ENCODE peak calls at places on chromosome 6, in six cellular contexts. One of them, this sample, is unnamed.

GRCh38 chr6:36032245-36032644 is 4.6 kb downstream of the MAPK14 start:
- DNase-seq in NCI-H748 treated with DMSO at 0.1 percent for 48 hours: no peak
- DNase-seq in NCI-H187 treated with DMSO at 0.1 percent for 48 hours: no peak
- DNase-seq in astrocyte of the spinal cord: no peak
- DNase-seq in renal cortical epithelial cell: no peak
- DNase-seq in stimulated activated CD8-positive, alpha-beta memory T cell treated with anti-CD3 and anti-CD28 coated beads, Interleukin-15, amount 100 ng/mL, for 24 hours: no peak
- DNase-seq in this sample: no peak

GRCh38 chr6:82144007-82144851 is 103.3 kb downstream of the IBTK start:
- DNase-seq in renal cortical epithelial cell: peak; percentile 100
- DNase-seq in stimulated activated CD8-positive, alpha-beta memory T cell treated with anti-CD3 and anti-CD28 coated beads, Interleukin-15, amount 100 ng/mL, for 24 hours: no peak
- DNase-seq in NCI-H187 treated with DMSO at 0.1 percent for 48 hours: no peak
- DNase-seq in NCI-H748 treated with DMSO at 0.1 percent for 48 hours: no peak
- DNase-seq in astrocyte of the spinal cord: peak; percentile 97
- DNase-seq in this sample: peak; percentile 74

GRCh38 chr6:79524065-79524464 is 13.2 kb downstream of the LCA5 start:
- DNase-seq in stimulated activated CD8-positive, alpha-beta memory T cell treated with anti-CD3 and anti-CD28 coated beads, Interleukin-15, amount 100 ng/mL, for 24 hours: no peak
- DNase-seq in NCI-H187 treated with DMSO at 0.1 percent for 48 hours: no peak
- DNase-seq in NCI-H748 treated with DMSO at 0.1 percent for 48 hours: no peak
- DNase-seq in astrocyte of the spinal cord: no peak
- DNase-seq in renal cortical epithelial cell: no peak
- DNase-seq in this sample: no peak

GRCh38 chr6:21587182-21587924 is 6.2 kb upstream of the SOX4 start:
- DNase-seq in NCI-H187 treated with DMSO at 0.1 percent for 48 hours: no peak
- DNase-seq in renal cortical epithelial cell: peak; percentile 63
- DNase-seq in NCI-H748 treated with DMSO at 0.1 percent for 48 hours: peak; percentile 92
- DNase-seq in astrocyte of the spinal cord: peak; percentile 65
- DNase-seq in stimulated activated CD8-positive, alpha-beta memory T cell treated with anti-CD3 and anti-CD28 coated beads, Interleukin-15, amount 100 ng/mL, for 24 hours: peak; percentile 1
- DNase-seq in this sample: no peak

GRCh38 chr6:1711136-1711535 is 101.4 kb downstream of the FOXC1 start:
- DNase-seq in astrocyte of the spinal cord: no peak
- DNase-seq in NCI-H748 treated with DMSO at 0.1 percent for 48 hours: no peak
- DNase-seq in NCI-H187 treated with DMSO at 0.1 percent for 48 hours: no peak
- DNase-seq in renal cortical epithelial cell: no peak
- DNase-seq in stimulated activated CD8-positive, alpha-beta memory T cell treated with anti-CD3 and anti-CD28 coated beads, Interleukin-15, amount 100 ng/mL, for 24 hours: no peak
- DNase-seq in this sample: no peak

GRCh38 chr6:143505537-143505936 is 6.0 kb downstream of the FUCA2 start:
- DNase-seq in astrocyte of the spinal cord: no peak
- DNase-seq in NCI-H748 treated with DMSO at 0.1 percent for 48 hours: no peak
- DNase-seq in NCI-H187 treated with DMSO at 0.1 percent for 48 hours: no peak
- DNase-seq in stimulated activated CD8-positive, alpha-beta memory T cell treated with anti-CD3 and anti-CD28 coated beads, Interleukin-15, amount 100 ng/mL, for 24 hours: no peak
- DNase-seq in renal cortical epithelial cell: no peak
- DNase-seq in this sample: no peak

GRCh38 chr6:27145731-27146455 is 101.6 kb upstream of the PRSS16 start:
- DNase-seq in stimulated activated CD8-positive, alpha-beta memory T cell treated with anti-CD3 and anti-CD28 coated beads, Interleukin-15, amount 100 ng/mL, for 24 hours: no peak
- DNase-seq in renal cortical epithelial cell: peak; percentile 90
- DNase-seq in astrocyte of the spinal cord: peak; percentile 91
- DNase-seq in NCI-H187 treated with DMSO at 0.1 percent for 48 hours: peak; percentile 82
- DNase-seq in NCI-H748 treated with DMSO at 0.1 percent for 48 hours: peak; percentile 95
- DNase-seq in this sample: peak; percentile 79

GRCh38 chr6:6788394-6789020 is 200.0 kb downstream of the LY86 start:
- DNase-seq in stimulated activated CD8-positive, alpha-beta memory T cell treated with anti-CD3 and anti-CD28 coated beads, Interleukin-15, amount 100 ng/mL, for 24 hours: no peak
- DNase-seq in NCI-H187 treated with DMSO at 0.1 percent for 48 hours: no peak
- DNase-seq in astrocyte of the spinal cord: no peak
- DNase-seq in NCI-H748 treated with DMSO at 0.1 percent for 48 hours: peak; percentile 10
- DNase-seq in renal cortical epithelial cell: no peak
- DNase-seq in this sample: no peak

GRCh38 chr6:157235600-157236039 is 87.7 kb downstream of the TMEM242 start:
- DNase-seq in NCI-H187 treated with DMSO at 0.1 percent for 48 hours: no peak
- DNase-seq in stimulated activated CD8-positive, alpha-beta memory T cell treated with anti-CD3 and anti-CD28 coated beads, Interleukin-15, amount 100 ng/mL, for 24 hours: no peak
- DNase-seq in NCI-H748 treated with DMSO at 0.1 percent for 48 hours: no peak
- DNase-seq in astrocyte of the spinal cord: peak; percentile 27
- DNase-seq in renal cortical epithelial cell: no peak
- DNase-seq in this sample: no peak

GRCh38 chr6:14066782-14067406 is 50.7 kb upstream of the CD83 start:
- DNase-seq in astrocyte of the spinal cord: peak; percentile 85
- DNase-seq in NCI-H748 treated with DMSO at 0.1 percent for 48 hours: peak; percentile 94
- DNase-seq in renal cortical epithelial cell: peak; percentile 78
- DNase-seq in NCI-H187 treated with DMSO at 0.1 percent for 48 hours: peak; percentile 31
- DNase-seq in stimulated activated CD8-positive, alpha-beta memory T cell treated with anti-CD3 and anti-CD28 coated beads, Interleukin-15, amount 100 ng/mL, for 24 hours: no peak
- DNase-seq in this sample: peak; percentile 84

GRCh38 chr6:125611573-125612399 is 137.6 kb upstream of the HEY2 start:
- DNase-seq in NCI-H748 treated with DMSO at 0.1 percent for 48 hours: peak; percentile 53
- DNase-seq in renal cortical epithelial cell: peak; percentile 82
- DNase-seq in NCI-H187 treated with DMSO at 0.1 percent for 48 hours: no peak
- DNase-seq in stimulated activated CD8-positive, alpha-beta memory T cell treated with anti-CD3 and anti-CD28 coated beads, Interleukin-15, amount 100 ng/mL, for 24 hours: no peak
- DNase-seq in astrocyte of the spinal cord: peak; percentile 75
- DNase-seq in this sample: peak; percentile 31

GRCh38 chr6:37653933-37654565 is 43.6 kb downstream of the MDGA1 start:
- DNase-seq in astrocyte of the spinal cord: peak; percentile 39
- DNase-seq in renal cortical epithelial cell: no peak
- DNase-seq in NCI-H187 treated with DMSO at 0.1 percent for 48 hours: no peak
- DNase-seq in NCI-H748 treated with DMSO at 0.1 percent for 48 hours: no peak
- DNase-seq in stimulated activated CD8-positive, alpha-beta memory T cell treated with anti-CD3 and anti-CD28 coated beads, Interleukin-15, amount 100 ng/mL, for 24 hours: peak; percentile 22
- DNase-seq in this sample: no peak

GRCh38 chr6:47264775-47265184 is 44.9 kb downstream of the TNFRSF21 start:
- DNase-seq in renal cortical epithelial cell: no peak
- DNase-seq in stimulated activated CD8-positive, alpha-beta memory T cell treated with anti-CD3 and anti-CD28 coated beads, Interleukin-15, amount 100 ng/mL, for 24 hours: no peak
- DNase-seq in NCI-H187 treated with DMSO at 0.1 percent for 48 hours: no peak
- DNase-seq in NCI-H748 treated with DMSO at 0.1 percent for 48 hours: no peak
- DNase-seq in astrocyte of the spinal cord: no peak
- DNase-seq in this sample: no peak

GRCh38 chr6:3284436-3284876 is 25.7 kb downstream of the PSMG4 start:
- DNase-seq in NCI-H187 treated with DMSO at 0.1 percent for 48 hours: no peak
- DNase-seq in astrocyte of the spinal cord: no peak
- DNase-seq in NCI-H748 treated with DMSO at 0.1 percent for 48 hours: no peak
- DNase-seq in renal cortical epithelial cell: no peak
- DNase-seq in stimulated activated CD8-positive, alpha-beta memory T cell treated with anti-CD3 and anti-CD28 coated beads, Interleukin-15, amount 100 ng/mL, for 24 hours: no peak
- DNase-seq in this sample: no peak

GRCh38 chr6:13465734-13466133 is 21.7 kb downstream of the GFOD1 start:
- DNase-seq in astrocyte of the spinal cord: no peak
- DNase-seq in NCI-H187 treated with DMSO at 0.1 percent for 48 hours: no peak
- DNase-seq in stimulated activated CD8-positive, alpha-beta memory T cell treated with anti-CD3 and anti-CD28 coated beads, Interleukin-15, amount 100 ng/mL, for 24 hours: no peak
- DNase-seq in NCI-H748 treated with DMSO at 0.1 percent for 48 hours: no peak
- DNase-seq in renal cortical epithelial cell: no peak
- DNase-seq in this sample: no peak

GRCh38 chr6:72916906-72917305 is 295.0 kb downstream of the KCNQ5 start:
- DNase-seq in NCI-H187 treated with DMSO at 0.1 percent for 48 hours: no peak
- DNase-seq in NCI-H748 treated with DMSO at 0.1 percent for 48 hours: no peak
- DNase-seq in renal cortical epithelial cell: no peak
- DNase-seq in astrocyte of the spinal cord: no peak
- DNase-seq in stimulated activated CD8-positive, alpha-beta memory T cell treated with anti-CD3 and anti-CD28 coated beads, Interleukin-15, amount 100 ng/mL, for 24 hours: no peak
- DNase-seq in this sample: no peak

GRCh38 chr6:12577124-12577845 is 139.3 kb upstream of the PHACTR1 start:
- DNase-seq in NCI-H187 treated with DMSO at 0.1 percent for 48 hours: no peak
- DNase-seq in renal cortical epithelial cell: peak; percentile 89
- DNase-seq in stimulated activated CD8-positive, alpha-beta memory T cell treated with anti-CD3 and anti-CD28 coated beads, Interleukin-15, amount 100 ng/mL, for 24 hours: no peak
- DNase-seq in astrocyte of the spinal cord: peak; percentile 50
- DNase-seq in NCI-H748 treated with DMSO at 0.1 percent for 48 hours: no peak
- DNase-seq in this sample: peak; percentile 27

GRCh38 chr6:108660251-108660650 is 99.5 kb downstream of the FOXO3 start:
- DNase-seq in stimulated activated CD8-positive, alpha-beta memory T cell treated with anti-CD3 and anti-CD28 coated beads, Interleukin-15, amount 100 ng/mL, for 24 hours: no peak
- DNase-seq in renal cortical epithelial cell: no peak
- DNase-seq in astrocyte of the spinal cord: no peak
- DNase-seq in NCI-H187 treated with DMSO at 0.1 percent for 48 hours: no peak
- DNase-seq in NCI-H748 treated with DMSO at 0.1 percent for 48 hours: no peak
- DNase-seq in this sample: no peak

GRCh38 chr6:57278570-57278969 is 38.9 kb upstream of the PRIM2 start:
- DNase-seq in NCI-H748 treated with DMSO at 0.1 percent for 48 hours: no peak
- DNase-seq in astrocyte of the spinal cord: no peak
- DNase-seq in NCI-H187 treated with DMSO at 0.1 percent for 48 hours: no peak
- DNase-seq in renal cortical epithelial cell: no peak
- DNase-seq in stimulated activated CD8-positive, alpha-beta memory T cell treated with anti-CD3 and anti-CD28 coated beads, Interleukin-15, amount 100 ng/mL, for 24 hours: no peak
- DNase-seq in this sample: no peak

GRCh38 chr6:38393986-38394385 is 245.7 kb downstream of the BTBD9 start:
- DNase-seq in NCI-H748 treated with DMSO at 0.1 percent for 48 hours: no peak
- DNase-seq in stimulated activated CD8-positive, alpha-beta memory T cell treated with anti-CD3 and anti-CD28 coated beads, Interleukin-15, amount 100 ng/mL, for 24 hours: no peak
- DNase-seq in renal cortical epithelial cell: no peak
- DNase-seq in NCI-H187 treated with DMSO at 0.1 percent for 48 hours: no peak
- DNase-seq in astrocyte of the spinal cord: no peak
- DNase-seq in this sample: no peak

GRCh38 chr6:14704383-14705271 is 541.2 kb upstream of the JARID2 start:
- DNase-seq in astrocyte of the spinal cord: no peak
- DNase-seq in renal cortical epithelial cell: no peak
- DNase-seq in NCI-H748 treated with DMSO at 0.1 percent for 48 hours: no peak
- DNase-seq in NCI-H187 treated with DMSO at 0.1 percent for 48 hours: no peak
- DNase-seq in stimulated activated CD8-positive, alpha-beta memory T cell treated with anti-CD3 and anti-CD28 coated beads, Interleukin-15, amount 100 ng/mL, for 24 hours: no peak
- DNase-seq in this sample: no peak

GRCh38 chr6:48747471-48747870 is 636.5 kb upstream of the PTCHD4 start:
- DNase-seq in astrocyte of the spinal cord: no peak
- DNase-seq in NCI-H748 treated with DMSO at 0.1 percent for 48 hours: no peak
- DNase-seq in stimulated activated CD8-positive, alpha-beta memory T cell treated with anti-CD3 and anti-CD28 coated beads, Interleukin-15, amount 100 ng/mL, for 24 hours: no peak
- DNase-seq in NCI-H187 treated with DMSO at 0.1 percent for 48 hours: no peak
- DNase-seq in renal cortical epithelial cell: no peak
- DNase-seq in this sample: no peak

GRCh38 chr6:90083891-90084290 is 189.6 kb downstream of the GJA10 start:
- DNase-seq in NCI-H187 treated with DMSO at 0.1 percent for 48 hours: no peak
- DNase-seq in astrocyte of the spinal cord: no peak
- DNase-seq in stimulated activated CD8-positive, alpha-beta memory T cell treated with anti-CD3 and anti-CD28 coated beads, Interleukin-15, amount 100 ng/mL, for 24 hours: no peak
- DNase-seq in NCI-H748 treated with DMSO at 0.1 percent for 48 hours: no peak
- DNase-seq in renal cortical epithelial cell: no peak
- DNase-seq in this sample: no peak

This sample was measured in astrocyte of the cerebellum.